ENCODE peak calls at places on chromosomes 5 and 9, in ten cellular contexts. T is astrocyte of the spinal cord, L is tibial nerve, A is mucosa of descending colon, V is breast epithelium, K is fibroblast of mammary gland, R is AG10803, Z is A549, D is BJ, P is HL-60. E is an unnamed sample.

GRCh38 chr9:120965344-120966004 is 38.9 kb upstream of the TRAF1 start:
- DNase-seq in T (no peak), L (no peak), A (no peak), V (peak; percentile 56), K (no peak), R (no peak), Z (no peak), D (no peak), P (no peak), E (no peak)

GRCh38 chr5:3214838-3215374 is 380.7 kb upstream of the IRX1 start:
- DNase-seq in T (no peak), L (no peak), A (no peak), V (no peak), K (no peak), R (no peak), Z (no peak), D (no peak), P (no peak), E (peak; percentile 32)

GRCh38 chr9:114989600-114990410 is 59.4 kb upstream of the TNFSF8 start:
- DNase-seq in T (no peak), L (no peak), A (no peak), V (no peak), K (no peak), R (no peak), Z (no peak), D (no peak), P (no peak), E (no peak)

GRCh38 chr9:94805585-94805984 is 79.1 kb downstream of the AOPEP start:
- DNase-seq in T (peak; percentile 87), L (no peak), A (peak; percentile 68), V (no peak), K (peak; percentile 85), R (peak; percentile 98), Z (peak; percentile 99), D (peak; percentile 96), P (peak; percentile 46), E (no peak)

GRCh38 chr9:128187361-128187760 is 4.0 kb downstream of the CIZ1 start:
- DNase-seq in T (no peak), L (no peak), A (no peak), V (no peak), K (no peak), R (no peak), Z (no peak), D (no peak), P (no peak), E (no peak)

GRCh38 chr9:121317737-121318630 is 50.0 kb downstream of the GSN start:
- DNase-seq in T (no peak), L (no peak), A (no peak), V (no peak), K (no peak), R (no peak), Z (no peak), D (no peak), P (no peak), E (no peak)

GRCh38 chr5:41094871-41095270 is 23.7 kb upstream of the MROH2B start:
- DNase-seq in T (no peak), L (no peak), A (no peak), V (no peak), K (peak; percentile 27), R (no peak), Z (peak; percentile 53), D (no peak), P (no peak), E (no peak)

GRCh38 chr9:127123239-127123935 is 952 bp upstream of the ANGPTL2 start:
- DNase-seq in T (no peak), L (no peak), A (no peak), V (peak; percentile 47), K (no peak), R (no peak), Z (no peak), D (no peak), P (no peak), E (no peak)

GRCh38 chr5:78300464-78301045 is 6.1 kb upstream of the AP3B1 start:
- DNase-seq in T (peak; percentile 23), L (no peak), A (no peak), V (no peak), K (peak; percentile 43), R (peak; percentile 37), Z (peak; percentile 17), D (no peak), P (no peak), E (no peak)

GRCh38 chr9:89452561-89452960 is 45.4 kb downstream of the SEMA4D start:
- DNase-seq in T (no peak), L (no peak), A (no peak), V (no peak), K (no peak), R (no peak), Z (no peak), D (no peak), P (no peak), E (no peak)

GRCh38 chr5:146707316-146707715 is 171.2 kb downstream of the PPP2R2B start:
- DNase-seq in T (no peak), L (no peak), A (no peak), V (no peak), K (no peak), R (no peak), Z (no peak), D (no peak), P (no peak), E (no peak)

GRCh38 chr5:146704949-146705665 is 173.4 kb downstream of the PPP2R2B start:
- DNase-seq in T (no peak), L (no peak), A (no peak), V (no peak), K (no peak), R (no peak), Z (no peak), D (no peak), P (no peak), E (no peak)

GRCh38 chr5:146703899-146704298 is 174.7 kb downstream of the PPP2R2B start:
- DNase-seq in T (no peak), L (no peak), A (no peak), V (no peak), K (no peak), R (no peak), Z (no peak), D (no peak), P (no peak), E (no peak)

GRCh38 chr5:146703499-146703898 is 175.1 kb downstream of the PPP2R2B start:
- DNase-seq in T (no peak), L (no peak), A (no peak), V (no peak), K (no peak), R (no peak), Z (no peak), D (no peak), P (no peak), E (no peak)

DNA sequence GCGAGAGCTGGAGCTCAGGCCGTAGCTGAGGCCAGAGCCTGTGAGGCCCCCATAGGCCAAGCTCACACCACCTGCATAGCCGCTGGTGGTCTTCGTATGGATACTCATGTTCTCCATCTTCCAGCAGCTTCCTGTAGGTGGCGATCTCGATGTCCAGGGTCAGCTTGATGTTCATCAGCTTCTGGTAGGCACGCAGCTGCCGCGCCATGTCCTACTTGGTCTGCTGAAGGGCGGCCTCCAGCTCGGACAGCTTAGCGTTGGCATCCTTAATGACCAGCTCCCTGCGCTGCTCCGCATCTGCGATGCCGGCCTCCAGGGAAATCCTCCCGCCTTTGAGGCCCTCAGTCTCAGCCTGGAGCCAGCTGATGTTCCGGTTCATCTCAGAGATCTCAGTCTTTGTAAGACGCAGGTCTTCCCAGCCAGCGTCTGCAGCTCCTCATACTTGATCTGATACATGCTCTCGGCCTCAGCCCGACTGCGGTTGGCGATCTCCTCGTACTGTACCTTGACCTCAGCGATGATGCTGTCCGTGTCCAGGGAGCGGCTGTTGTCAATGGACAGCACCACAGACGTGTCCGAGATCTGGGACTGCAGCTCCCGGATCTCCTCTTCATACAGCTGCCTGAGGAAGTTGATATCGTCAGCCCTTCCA is 172.1 kb downstream of the PPP2R2B start:
- DNase-seq in T (no peak), L (no peak), A (no peak), V (no peak), K (no peak), R (no peak), Z (peak; percentile 4), D (no peak), P (no peak), E (no peak)
- TF ChIP-seq CTCF in T (peak; percentile 5), L (no peak), A (no peak), V (no peak), K (no peak), R (no peak), Z (no peak), D (no peak), P (no peak), E (no peak)

DNA sequence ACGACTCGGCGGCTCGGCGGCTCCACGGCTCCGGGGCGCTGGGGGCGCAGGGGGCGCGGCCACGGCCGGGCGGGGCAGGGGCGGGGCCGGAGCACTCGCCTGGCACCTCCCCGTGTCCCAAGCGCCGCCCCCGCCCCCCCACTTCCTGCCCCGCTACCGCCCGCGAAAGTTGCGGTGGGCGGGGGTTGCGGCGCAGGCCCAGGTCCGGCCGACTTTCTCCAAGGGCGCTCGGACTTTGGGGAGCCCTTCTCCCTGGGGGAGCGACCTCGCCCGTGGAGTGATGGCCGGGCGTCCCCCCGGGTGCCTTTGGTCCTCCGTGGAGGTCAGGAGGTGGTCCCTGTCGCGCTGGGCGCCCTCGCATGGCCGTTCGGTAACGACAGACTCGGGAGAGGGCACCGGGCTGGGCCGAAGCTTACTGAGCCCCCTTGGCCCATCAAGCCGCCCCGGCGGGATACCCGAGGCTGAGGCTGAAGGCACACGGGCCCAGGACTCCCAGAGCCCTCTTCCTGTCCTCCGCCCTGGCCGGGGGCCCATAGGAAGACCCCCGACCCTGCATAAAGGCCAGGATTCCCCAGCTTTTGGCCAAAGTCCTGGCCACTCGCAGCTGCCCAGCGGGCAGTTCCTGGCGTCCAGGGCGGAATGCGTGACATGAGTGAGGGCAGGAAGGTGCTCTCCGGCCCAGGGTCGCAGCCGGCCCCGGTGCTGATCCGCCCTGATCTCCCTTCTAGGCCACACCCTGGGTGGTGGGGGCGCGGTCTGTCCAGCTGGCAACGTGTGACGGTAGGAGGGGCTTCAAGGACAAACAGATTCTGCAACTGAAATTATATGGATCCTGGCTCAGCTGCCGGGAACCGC is 883 bp upstream of the VAV2 start:
- DNase-seq in T (peak; percentile 90), L (peak; percentile 81), A (peak; percentile 93), V (peak; percentile 80), K (peak; percentile 94), R (peak; percentile 93), Z (peak; percentile 84), D (peak; percentile 62), P (no peak), E (peak; percentile 59)
- TF ChIP-seq CTCF in T (peak; percentile 57), L (peak; percentile 39), A (no peak), V (no peak), K (peak; percentile 25), R (peak; percentile 47), Z (peak; percentile 64), D (peak; percentile 55), P (no peak), E (peak; percentile 57)

GRCh38 chr9:117541192-117541591 is 126.3 kb upstream of the ASTN2 start:
- DNase-seq in T (peak; percentile 0), L (no peak), A (no peak), V (no peak), K (no peak), R (no peak), Z (no peak), D (no peak), P (no peak), E (no peak)
- TF ChIP-seq CTCF in T (no peak), L (no peak), A (no peak), V (no peak), K (no peak), R (no peak), Z (no peak), D (no peak), P (no peak), E (no peak)

GRCh38 chr5:116062352-116062751 is 22.5 kb upstream of the COMMD10 start:
- DNase-seq in T (no peak), L (no peak), A (no peak), V (no peak), K (peak; percentile 15), R (no peak), Z (peak; percentile 27), D (no peak), P (no peak), E (no peak)
- TF ChIP-seq CTCF in T (no peak), L (no peak), A (no peak), V (no peak), K (peak; percentile 14), R (no peak), Z (no peak), D (no peak), P (no peak), E (no peak)

E was measured in CD14-positive monocyte.